ENCODE peak calls at places on chromosomes 1 and 21, in four cellular contexts. X is Peyer's patch, P is neuronal stem cell, D is body of pancreas. S is an unnamed sample.

GRCh38 chr1:226974544-226975258 is 34.6 kb downstream of the COQ8A start:
- DNase-seq in X (no peak), P (no peak), D (peak), S (no peak)

GRCh38 chr1:155272466-155273133 is 704 bp downstream of the CLK2 start:
- DNase-seq in X (no peak), P (no peak), D (no peak), S (no peak)

GRCh38 chr21:45551316-45551715 is 9.1 kb upstream of the SLC19A1 start:
- DNase-seq in X (peak), P (no peak), D (no peak), S (no peak)

GRCh38 chr1:99849744-99850457 is at the start of gene AGL:
- DNase-seq in X (peak), P (peak), D (peak), S (peak)

GRCh38 chr1:160205242-160205973 is at the start of gene PEA15:
- DNase-seq in X (peak), P (peak), D (peak), S (peak)

GRCh38 chr1:30668026-30668425 is 55.4 kb downstream of the MATN1 start:
- DNase-seq in X (peak), P (no peak), D (no peak), S (no peak)

GRCh38 chr1:47678464-47678980 is 240.7 kb downstream of the FOXD2 start:
- DNase-seq in X (no peak), P (no peak), D (no peak), S (no peak)

GRCh38 chr21:29342394-29342957 is 43.8 kb downstream of the BACH1 start:
- DNase-seq in X (no peak), P (no peak), D (peak), S (no peak)

GRCh38 chr1:25022361-25023189 is 92.5 kb upstream of the RUNX3 start:
- DNase-seq in X (peak), P (no peak), D (peak), S (peak)

GRCh38 chr1:22319608-22320007 is 132.0 kb upstream of the ZBTB40 start:
- DNase-seq in X (no peak), P (no peak), D (no peak), S (no peak)

GRCh38 chr1:26733982-26734381 is 38.2 kb downstream of the ARID1A start:
- DNase-seq in X (no peak), P (no peak), D (no peak), S (no peak)

GRCh38 chr1:223846668-223847007 is 891 bp upstream of the TP53BP2 start:
- DNase-seq in X (no peak), P (no peak), D (peak), S (peak)

GRCh38 chr1:198106007-198106406 is 50.8 kb upstream of the NEK7 start:
- DNase-seq in X (no peak), P (no peak), D (no peak), S (no peak)

GRCh38 chr1:30707412-30708360 is 15.7 kb downstream of the MATN1 start:
- DNase-seq in X (peak), P (peak), D (peak), S (peak)

GRCh38 chr21:44757731-44758130 is 43.9 kb downstream of the UBE2G2 start:
- DNase-seq in X (no peak), P (no peak), D (no peak), S (no peak)

GRCh38 chr1:71839876-71840275 is 442.5 kb downstream of the NEGR1 start:
- DNase-seq in X (no peak), P (no peak), D (no peak), S (no peak)

GRCh38 chr1:87449348-87449963 is 120.8 kb downstream of the LMO4 start:
- DNase-seq in X (no peak), P (no peak), D (peak), S (no peak)

GRCh38 chr21:45480701-45481500 is 61.3 kb downstream of the SLC19A1 start:
- DNase-seq in X (no peak), P (no peak), D (no peak), S (no peak)

GRCh38 chr1:150931773-150932172 is 5.6 kb downstream of the SETDB1 start:
- DNase-seq in X (no peak), P (no peak), D (no peak), S (no peak)

GRCh38 chr1:20100632-20101355 is 18.5 kb downstream of the PLA2G2D start:
- DNase-seq in X (peak), P (peak), D (peak), S (peak)

GRCh38 chr1:169595764-169596711 is 9.8 kb upstream of the F5 start:
- DNase-seq in X (no peak), P (peak), D (no peak), S (no peak)

GRCh38 chr1:238029126-238029525 is 138.4 kb upstream of the ZP4 start:
- DNase-seq in X (no peak), P (no peak), D (no peak), S (no peak)

GRCh38 chr1:69213644-69214043 is 354.1 kb upstream of the LRRC7 start:
- DNase-seq in X (no peak), P (no peak), D (no peak), S (no peak)

GRCh38 chr1:172971241-172971640 is 79.5 kb downstream of the TNFSF18 start:
- DNase-seq in X (no peak), P (no peak), D (no peak), S (no peak)

GRCh38 chr1:171898956-171899355 is 57.7 kb downstream of the DNM3 start:
- DNase-seq in X (no peak), P (peak), D (no peak), S (peak)
- H3K27ac ChIP-seq in X (no peak), P (peak), D (no peak), S (peak)

GRCh38 chr1:43204394-43204793 is 32.3 kb downstream of the CFAP57 start:
- DNase-seq in X (no peak), P (no peak), D (no peak), S (no peak)

GRCh38 chr1:43203859-43204258 is 31.7 kb downstream of the CFAP57 start:
- DNase-seq in X (no peak), P (no peak), D (no peak), S (no peak)

GRCh38 chr1:43205671-43206070 is 33.5 kb downstream of the CFAP57 start:
- DNase-seq in X (no peak), P (no peak), D (no peak), S (no peak)

GRCh38 chr1:43206721-43207228 is 34.6 kb downstream of the CFAP57 start:
- DNase-seq in X (no peak), P (no peak), D (peak), S (no peak)

DNA sequence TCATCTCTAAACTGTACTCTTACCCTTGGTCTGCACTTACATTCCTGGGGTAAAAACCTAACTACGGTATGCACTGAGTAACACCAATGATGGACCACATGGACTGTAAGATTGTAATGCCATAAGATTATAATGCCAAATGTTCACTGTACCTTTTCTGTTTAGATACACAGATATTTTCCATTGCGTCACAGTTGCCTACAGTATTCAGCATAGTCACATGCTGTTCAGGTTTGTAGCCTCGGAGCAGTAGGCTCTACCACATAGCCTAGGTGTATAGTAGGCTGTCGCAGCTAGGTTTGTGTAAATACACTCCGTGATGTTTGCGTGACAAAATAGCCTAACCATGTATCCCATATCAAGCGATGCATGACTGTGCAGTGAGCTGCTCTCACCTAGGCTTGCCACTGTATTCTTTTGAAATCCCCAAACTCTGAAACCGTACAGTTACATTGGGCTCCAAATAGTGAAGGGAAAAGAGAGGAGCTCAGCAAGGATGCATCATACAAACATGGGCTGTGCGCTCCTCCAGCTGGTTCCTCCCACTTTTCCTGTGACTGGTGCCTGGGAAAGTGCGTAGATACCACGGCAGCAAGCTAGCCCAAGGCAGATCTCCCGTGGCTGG is 35.2 kb downstream of the CFAP57 start:
- DNase-seq in X (no peak), P (no peak), D (no peak), S (no peak)
- H3K27ac ChIP-seq in X (no peak), P (no peak), D (peak), S (no peak)

GRCh38 chr1:162921311-162921710 is 60.3 kb upstream of the CCDC190 start:
- DNase-seq in X (no peak), P (no peak), D (no peak), S (no peak)

GRCh38 chr1:162916821-162917613 is 56.0 kb upstream of the CCDC190 start:
- DNase-seq in X (no peak), P (no peak), D (no peak), S (no peak)

GRCh38 chr1:162916407-162916806 is 55.4 kb upstream of the CCDC190 start:
- DNase-seq in X (no peak), P (no peak), D (no peak), S (no peak)

GRCh38 chr1:162918111-162918754 is 57.3 kb upstream of the CCDC190 start:
- DNase-seq in X (no peak), P (no peak), D (no peak), S (no peak)

GRCh38 chr1:162919043-162919442 is 58.1 kb upstream of the CCDC190 start:
- DNase-seq in X (no peak), P (no peak), D (no peak), S (no peak)
- H3K27ac ChIP-seq in X (no peak), P (no peak), D (no peak), S (no peak)

GRCh38 chr1:40833979-40834378 is 28.2 kb downstream of the CITED4 start:
- DNase-seq in X (no peak), P (no peak), D (no peak), S (no peak)
- H3K27ac ChIP-seq in X (no peak), P (no peak), D (no peak), S (no peak)

GRCh38 chr1:206647224-206647623 is 11.9 kb downstream of the DYRK3 start:
- DNase-seq in X (no peak), P (no peak), D (no peak), S (no peak)

GRCh38 chr1:206646504-206646903 is 11.2 kb downstream of the DYRK3 start:
- DNase-seq in X (no peak), P (no peak), D (no peak), S (no peak)

GRCh38 chr1:206637605-206638004 is 2.3 kb downstream of the DYRK3 start:
- DNase-seq in X (no peak), P (no peak), D (no peak), S (no peak)

DNA sequence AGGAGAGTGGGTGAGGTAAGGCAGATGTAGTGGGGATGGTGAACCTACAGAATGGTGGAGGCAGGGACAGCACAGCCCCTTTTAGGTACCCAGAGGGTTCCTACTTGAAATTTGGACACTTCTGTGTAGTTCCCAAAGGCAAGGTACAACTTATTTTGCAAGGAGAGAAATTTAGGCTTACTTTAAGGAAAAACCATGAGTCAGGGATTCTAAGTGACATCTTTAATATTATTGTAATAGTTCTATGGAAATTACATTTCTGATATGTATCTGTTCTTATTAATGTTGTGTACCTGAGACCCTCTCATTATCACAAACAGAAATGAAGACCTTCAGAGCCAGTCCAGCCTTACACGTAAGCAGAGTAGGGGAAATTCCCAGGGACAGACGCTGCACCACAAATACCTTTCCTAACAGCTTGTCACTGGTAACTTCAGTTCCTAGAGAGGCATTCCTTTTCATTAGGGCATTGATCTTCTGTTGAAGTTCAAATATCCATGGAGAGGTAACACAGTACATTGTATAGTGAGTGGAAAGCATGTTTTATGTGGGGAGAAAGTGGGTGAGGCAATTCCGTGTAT is 7.9 kb downstream of the DYRK3 start:
- DNase-seq in X (no peak), P (no peak), D (no peak), S (no peak)
- H3K27ac ChIP-seq in X (no peak), P (no peak), D (no peak), S (no peak)

DNA sequence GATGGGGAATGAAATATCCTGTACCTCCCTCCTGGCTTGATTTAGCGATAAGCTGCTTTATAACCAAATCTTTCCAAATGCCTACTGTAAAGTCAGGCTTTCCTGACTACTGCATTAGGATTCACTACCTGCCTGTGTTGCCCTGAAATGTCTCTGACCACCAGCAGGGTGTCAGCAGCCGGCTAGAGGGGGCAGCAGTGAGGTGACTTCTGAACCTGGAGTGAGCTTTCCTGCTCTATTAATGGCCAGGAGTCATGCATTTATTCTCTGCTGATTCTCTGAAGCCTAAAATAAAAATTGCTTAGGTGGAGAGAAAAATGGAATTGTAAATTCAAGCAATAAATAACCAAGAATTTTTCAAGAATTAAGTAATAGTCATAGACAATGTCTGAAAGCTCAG is 2.5 kb downstream of the BACE2 start:
- DNase-seq in X (peak), P (peak), D (peak), S (no peak)
- H3K27ac ChIP-seq in X (no peak), P (no peak), D (peak), S (no peak)

GRCh38 chr1:11648732-11649158 is 5.5 kb downstream of the FBXO2 start:
- DNase-seq in X (no peak), P (no peak), D (peak), S (peak)
- H3K27ac ChIP-seq in X (no peak), P (no peak), D (no peak), S (peak)

S was measured in substantia nigra.